ENCODE peak calls at places on chromosome 13, in seven cellular contexts. H, Y, P, E, M, T and I are unnamed samples.

GRCh38 chr13:37068962-37069361 is 9.5 kb upstream of the SUPT20H start:
- DNase-seq in P (peak; percentile 44), M (no peak), Y (no peak), H (no peak), T (no peak), E (peak; percentile 50), I (no peak)

GRCh38 chr13:59263531-59263930 is 900.2 kb downstream of the DIAPH3 start:
- DNase-seq in P (no peak), M (no peak), E (no peak), H (no peak), T (no peak), Y (no peak), I (no peak)

GRCh38 chr13:88896466-88896865 is 1225.3 kb downstream of the SLITRK5 start:
- DNase-seq in H (no peak), M (no peak), T (no peak), Y (no peak), P (no peak), E (no peak), I (no peak)

GRCh38 chr13:113506871-113507388 is 16.4 kb upstream of the DCUN1D2 start:
- DNase-seq in T (no peak), M (no peak), P (no peak), H (no peak), E (no peak), Y (no peak), I (no peak)

GRCh38 chr13:44237276-44237767 is 136.3 kb upstream of the SERP2 start:
- DNase-seq in Y (peak; percentile 85), E (peak; percentile 61), P (peak; percentile 98), H (peak; percentile 62), M (no peak), T (peak; percentile 62), I (no peak)

GRCh38 chr13:87810391-87810801 is 139.2 kb downstream of the SLITRK5 start:
- DNase-seq in P (no peak), M (no peak), H (no peak), E (no peak), Y (no peak), T (no peak), I (no peak)

GRCh38 chr13:24208314-24208713 is 47.8 kb downstream of the SPATA13 start:
- DNase-seq in Y (no peak), P (peak; percentile 91), H (no peak), E (peak; percentile 47), M (no peak), T (no peak), I (no peak)

GRCh38 chr13:37361608-37362007 is 237.0 kb downstream of the POSTN start:
- DNase-seq in E (no peak), Y (no peak), M (no peak), T (no peak), H (no peak), P (no peak), I (no peak)

GRCh38 chr13:58134012-58134411 is 502.5 kb downstream of the PCDH17 start:
- DNase-seq in E (no peak), H (no peak), Y (no peak), P (no peak), T (no peak), M (no peak), I (no peak)

GRCh38 chr13:110343241-110343865 is 36.3 kb downstream of the COL4A2 start:
- DNase-seq in Y (peak; percentile 76), E (no peak), P (no peak), M (no peak), T (no peak), H (no peak), I (no peak)

GRCh38 chr13:39603424-39603947 is 493 bp upstream of the LHFPL6 start:
- DNase-seq in Y (peak; percentile 22), E (peak; percentile 45), P (peak; percentile 70), H (no peak), M (no peak), T (peak; percentile 40), I (no peak)

GRCh38 chr13:32087955-32088747 is 56.6 kb downstream of the FRY start:
- DNase-seq in P (peak; percentile 15), Y (no peak), E (no peak), H (no peak), M (no peak), T (no peak), I (no peak)

GRCh38 chr13:113982296-113982661 is 8.4 kb upstream of the C13orf46 start:
- DNase-seq in P (no peak), T (peak; percentile 25), Y (peak; percentile 9), E (no peak), M (no peak), H (no peak), I (peak; percentile 29)

GRCh38 chr13:26017932-26018690 is 33.7 kb downstream of the SHISA2 start:
- DNase-seq in M (no peak), P (peak; percentile 26), T (no peak), Y (no peak), H (no peak), E (no peak), I (no peak)

GRCh38 chr13:110226051-110226562 is 80.8 kb downstream of the COL4A1 start:
- DNase-seq in E (no peak), M (no peak), P (no peak), Y (no peak), H (no peak), T (no peak), I (no peak)

GRCh38 chr13:36124236-36124822 is 6.9 kb downstream of the DCLK1 start:
- DNase-seq in M (no peak), T (peak; percentile 74), E (no peak), P (peak; percentile 66), Y (no peak), H (no peak), I (no peak)

GRCh38 chr13:33453911-33454310 is 168.4 kb upstream of the STARD13 start:
- DNase-seq in E (no peak), Y (no peak), H (no peak), T (no peak), P (no peak), M (no peak), I (no peak)

GRCh38 chr13:42970824-42971669 is 21.0 kb downstream of the EPSTI1 start:
- DNase-seq in E (peak; percentile 74), H (no peak), M (peak; percentile 41), P (peak; percentile 66), Y (no peak), T (no peak), I (peak; percentile 82)

GRCh38 chr13:68927387-68928026 is 1180.1 kb upstream of the ATXN8OS start:
- DNase-seq in Y (no peak), T (no peak), H (no peak), E (peak; percentile 10), M (no peak), P (no peak), I (no peak)

GRCh38 chr13:93388701-93389100 is 162.1 kb downstream of the GPC6 start:
- DNase-seq in T (no peak), H (no peak), M (no peak), P (peak; percentile 47), Y (no peak), E (no peak), I (no peak)

GRCh38 chr13:20294497-20294896 is 62.4 kb upstream of the GJB6 start:
- DNase-seq in P (no peak), T (no peak), E (peak; percentile 5), Y (no peak), M (no peak), H (no peak), I (no peak)

GRCh38 chr13:110310541-110311491 is 3.7 kb downstream of the COL4A2 start:
- DNase-seq in T (no peak), E (no peak), H (no peak), M (no peak), P (no peak), Y (no peak), I (no peak)

GRCh38 chr13:114030666-114031610 is 57.1 kb upstream of the C13orf46 start:
- DNase-seq in E (no peak), T (no peak), H (no peak), M (no peak), Y (no peak), P (no peak), I (no peak)

GRCh38 chr13:62327367-62327766 is 911.7 kb upstream of the PCDH20 start:
- DNase-seq in P (no peak), T (no peak), H (no peak), E (no peak), Y (no peak), M (no peak), I (no peak)

GRCh38 chr13:35475960-35476943 is at the start of gene MAB21L1:
- DNase-seq in E (no peak), M (no peak), T (no peak), H (peak; percentile 46), Y (no peak), P (peak; percentile 89), I (no peak)

GRCh38 chr13:23751195-23751594 is 138.0 kb downstream of the MIPEP start:
- DNase-seq in T (no peak), H (no peak), E (no peak), P (no peak), M (no peak), Y (no peak), I (no peak)

GRCh38 chr13:111210488-111210887 is 95.4 kb downstream of the ARHGEF7 start:
- DNase-seq in T (no peak), M (no peak), Y (no peak), H (no peak), E (peak; percentile 86), P (peak; percentile 83), I (no peak)

GRCh38 chr13:113562866-113563265 is 21.7 kb upstream of the TFDP1 start:
- DNase-seq in H (no peak), Y (no peak), E (no peak), P (no peak), M (no peak), T (no peak), I (no peak)

GRCh38 chr13:80126382-80127068 is 214.4 kb downstream of the SPRY2 start:
- DNase-seq in Y (no peak), T (no peak), P (no peak), E (no peak), H (no peak), M (no peak), I (no peak)

GRCh38 chr13:73870970-73871935 is 263.0 kb downstream of the KLF12 start:
- DNase-seq in P (peak; percentile 86), E (peak; percentile 28), H (no peak), Y (no peak), M (no peak), T (no peak), I (no peak)
- H3K4me3 ChIP-seq in P (peak overlapping the region; percentile 46), E (no peak overlapping the region), H (no peak overlapping the region), Y (no peak overlapping the region), M (no peak overlapping the region), T (no peak overlapping the region), I (no peak overlapping the region)

GRCh38 chr13:98480915-98481510 is 95.9 kb downstream of the STK24 start:
- DNase-seq in M (no peak), T (peak; percentile 74), P (no peak), E (no peak), H (no peak), Y (no peak), I (no peak)
- H3K27ac ChIP-seq in M (no peak overlapping the region), T (no peak overlapping the region), P (no peak overlapping the region), E (no peak overlapping the region), H (no peak overlapping the region), Y (peak overlapping the region; percentile 79), I (peak overlapping the region; percentile 11)

GRCh38 chr13:41019027-41019487 is at the start of gene ELF1:
- DNase-seq in M (peak; percentile 78), H (no peak), Y (peak; percentile 36), T (no peak), P (peak; percentile 82), E (peak; percentile 50), I (no peak)
- H3K4me1 ChIP-seq in M (peaks cover 31% of the 10 kb centered on the region), H (peaks cover 13% of the 10 kb centered on the region), Y (no peaks in the 10 kb centered on the region), T (peaks cover 1% of the 10 kb centered on the region), P (peaks cover 9% of the 10 kb centered on the region), E (no peaks in the 10 kb centered on the region), I (no peaks in the 10 kb centered on the region)

DNA sequence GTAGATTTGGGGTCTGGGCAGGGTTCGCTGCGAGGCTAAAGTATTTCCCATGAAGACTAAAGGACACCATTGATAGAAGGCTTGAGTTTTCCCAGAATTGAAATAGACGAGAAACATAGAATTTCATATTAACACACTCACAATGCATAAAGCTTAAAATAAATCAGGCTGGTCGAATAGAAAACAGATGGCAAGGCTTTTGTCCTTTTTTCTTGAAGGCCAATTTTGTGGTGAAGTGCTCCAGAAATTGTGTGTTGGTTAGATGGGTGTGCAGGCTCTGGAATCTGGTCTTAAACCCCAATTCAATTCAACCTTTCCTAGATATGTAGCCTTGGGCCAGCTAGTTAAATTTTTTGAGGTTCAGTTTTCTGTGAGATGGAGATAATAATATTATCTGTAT is 56.9 kb upstream of the LRCH1 start:
- DNase-seq in P (no peak), H (no peak), E (no peak), T (no peak), M (no peak), Y (no peak), I (no peak)
- H3K4me3 ChIP-seq in P (peak overlapping the region; percentile 21), H (no peak overlapping the region), E (no peak overlapping the region), T (no peak overlapping the region), M (no peak overlapping the region), Y (no peak overlapping the region), I (no peak overlapping the region)